ENCODE peak calls at places on chromosomes 6 and 20, in six cellular contexts. N, A, M, U, V and J are unnamed samples.

GRCh38 chr6:151689499-151690201 is 117.8 kb upstream of the ESR1 start:
- DNase-seq in N (no peak), A (no peak), M (no peak), U (no peak), V (no peak), J (no peak)

GRCh38 chr6:90369024-90369519 is 72.4 kb upstream of the BACH2 start:
- DNase-seq in N (no peak), A (peak), M (no peak), U (peak), V (peak), J (peak)

GRCh38 chr20:9220874-9221547 is 152.1 kb downstream of the PLCB4 start:
- DNase-seq in N (no peak), A (no peak), M (no peak), U (peak), V (no peak), J (no peak)

GRCh38 chr20:40511478-40511877 is 177.6 kb downstream of the MAFB start:
- DNase-seq in N (no peak), A (no peak), M (no peak), U (peak), V (peak), J (no peak)

GRCh38 chr6:46452312-46452917 is 38.8 kb downstream of the RCAN2 start:
- DNase-seq in N (no peak), A (no peak), M (no peak), U (no peak), V (peak), J (no peak)

GRCh38 chr6:108948252-108948651 is 100.0 kb downstream of the ARMC2 start:
- DNase-seq in N (no peak), A (no peak), M (no peak), U (no peak), V (no peak), J (no peak)

GRCh38 chr6:118744261-118744941 is 93.0 kb upstream of the CEP85L start:
- DNase-seq in N (no peak), A (no peak), M (no peak), U (peak), V (no peak), J (no peak)

GRCh38 chr6:39952170-39952569 is 17.9 kb upstream of the MOCS1 start:
- DNase-seq in N (no peak), A (no peak), M (no peak), U (no peak), V (peak), J (no peak)

GRCh38 chr6:150025201-150025917 is at the start of gene RAET1L:
- DNase-seq in N (no peak), A (no peak), M (no peak), U (peak), V (peak), J (no peak)

GRCh38 chr6:148223424-148223842 is 119.2 kb upstream of the SASH1 start:
- DNase-seq in N (no peak), A (no peak), M (no peak), U (peak), V (no peak), J (no peak)

GRCh38 chr6:2733324-2733723 is 17.4 kb downstream of the MYLK4 start:
- DNase-seq in N (peak), A (no peak), M (no peak), U (no peak), V (peak), J (peak)

GRCh38 chr6:21026576-21027273 is 492.5 kb downstream of the CDKAL1 start:
- DNase-seq in N (no peak), A (no peak), M (no peak), U (peak), V (no peak), J (no peak)

GRCh38 chr6:30515967-30516753 is 26.9 kb downstream of the HLA-E start:
- DNase-seq in N (peak), A (peak), M (peak), U (peak), V (peak), J (peak)

GRCh38 chr6:170174124-170174770 is 116.6 kb downstream of the DLL1 start:
- DNase-seq in N (no peak), A (no peak), M (no peak), U (no peak), V (peak), J (no peak)

GRCh38 chr20:57654363-57654997 is 34.3 kb upstream of the ZBP1 start:
- DNase-seq in N (no peak), A (peak), M (peak), U (peak), V (peak), J (peak)

GRCh38 chr20:50127587-50128519 is 14.9 kb upstream of the UBE2V1 start:
- DNase-seq in N (no peak), A (no peak), M (no peak), U (no peak), V (no peak), J (no peak)

DNA sequence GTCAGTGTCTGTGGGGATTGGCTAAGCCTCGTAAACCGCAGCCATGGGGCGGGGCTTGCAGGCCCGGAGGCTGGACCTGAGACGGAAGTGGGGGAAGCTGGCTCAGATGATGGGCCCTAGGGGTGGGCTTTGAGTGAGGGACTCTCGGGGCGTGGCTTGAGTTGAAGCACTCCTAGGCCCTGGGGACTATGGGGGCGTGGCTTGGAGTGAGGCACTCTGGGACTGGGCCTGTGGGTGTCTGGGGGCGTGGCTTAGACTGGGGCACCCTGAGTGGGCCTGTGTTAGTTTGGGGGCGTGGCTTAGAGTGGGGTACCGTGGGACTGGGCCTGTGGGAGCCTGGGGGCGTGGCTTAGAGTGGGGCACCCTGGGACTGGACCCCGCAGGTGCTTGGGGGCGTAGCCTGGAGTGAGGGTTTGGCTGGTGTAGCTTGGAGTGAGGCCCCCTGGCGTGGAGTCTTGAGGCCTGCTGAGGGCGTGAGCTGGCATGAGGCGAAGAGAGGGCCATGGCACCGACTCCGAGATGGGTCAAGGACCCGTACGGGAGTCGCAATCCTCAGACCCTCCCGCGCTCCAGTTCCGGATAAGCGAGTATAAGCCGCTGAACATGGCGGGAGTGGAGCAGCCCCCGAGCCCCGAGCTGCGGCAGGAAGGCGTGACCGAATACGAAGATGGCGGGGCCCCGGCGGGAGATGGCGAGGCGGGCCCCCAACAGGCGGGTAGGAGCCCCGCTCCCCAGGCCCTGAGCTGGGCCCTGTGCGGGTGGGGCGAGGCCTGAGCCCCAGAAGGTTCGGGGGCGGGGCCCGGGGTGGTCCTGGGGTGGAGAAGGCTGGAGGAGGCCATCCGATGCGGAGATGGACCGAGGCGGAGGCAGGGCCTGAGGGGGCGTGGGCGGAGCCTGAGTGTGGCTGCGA is 6.8 kb downstream of the L3MBTL1 start:
- DNase-seq in N (peak), A (peak), M (peak), U (peak), V (peak), J (peak)
- TF ChIP-seq CTCF in N (no peak), A (peak), M (peak), U (no peak), V (no peak), J (peak)

DNA sequence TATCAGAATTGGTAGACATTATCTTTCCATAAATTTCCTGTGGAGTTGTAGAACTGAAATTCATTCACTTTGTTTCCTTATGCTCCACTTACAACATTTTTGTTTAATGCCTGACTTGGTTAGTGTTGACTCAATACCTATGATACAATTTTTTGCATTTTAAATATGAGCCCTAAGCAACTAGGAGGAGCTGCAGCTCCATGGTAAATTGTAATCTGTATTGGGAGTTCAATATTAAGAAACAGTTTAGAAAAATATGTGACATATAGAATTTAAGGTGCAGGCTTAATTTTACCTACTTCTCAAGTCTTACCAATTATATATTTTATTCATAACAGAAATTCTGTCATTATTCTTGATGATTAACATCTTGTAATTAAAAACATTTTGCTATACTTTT is 868.3 kb downstream of the EYS start:
- DNase-seq in N (no peak), A (no peak), M (no peak), U (no peak), V (no peak), J (no peak)
- TF ChIP-seq CTCF in N (no peak), A (no peak), M (no peak), U (no peak), V (no peak), J (no peak)

GRCh38 chr6:41371992-41372525 is 36.7 kb downstream of the NCR2 start:
- DNase-seq in N (no peak), A (no peak), M (no peak), U (peak), V (no peak), J (no peak)

GRCh38 chr6:41373919-41374617 is 38.7 kb downstream of the NCR2 start:
- DNase-seq in N (no peak), A (no peak), M (no peak), U (peak), V (no peak), J (no peak)

GRCh38 chr6:41373367-41373918 is 38.0 kb downstream of the NCR2 start:
- DNase-seq in N (no peak), A (no peak), M (no peak), U (peak), V (no peak), J (no peak)

GRCh38 chr6:41371461-41371991 is 36.1 kb downstream of the NCR2 start:
- DNase-seq in N (no peak), A (no peak), M (peak), U (peak), V (no peak), J (no peak)

DNA sequence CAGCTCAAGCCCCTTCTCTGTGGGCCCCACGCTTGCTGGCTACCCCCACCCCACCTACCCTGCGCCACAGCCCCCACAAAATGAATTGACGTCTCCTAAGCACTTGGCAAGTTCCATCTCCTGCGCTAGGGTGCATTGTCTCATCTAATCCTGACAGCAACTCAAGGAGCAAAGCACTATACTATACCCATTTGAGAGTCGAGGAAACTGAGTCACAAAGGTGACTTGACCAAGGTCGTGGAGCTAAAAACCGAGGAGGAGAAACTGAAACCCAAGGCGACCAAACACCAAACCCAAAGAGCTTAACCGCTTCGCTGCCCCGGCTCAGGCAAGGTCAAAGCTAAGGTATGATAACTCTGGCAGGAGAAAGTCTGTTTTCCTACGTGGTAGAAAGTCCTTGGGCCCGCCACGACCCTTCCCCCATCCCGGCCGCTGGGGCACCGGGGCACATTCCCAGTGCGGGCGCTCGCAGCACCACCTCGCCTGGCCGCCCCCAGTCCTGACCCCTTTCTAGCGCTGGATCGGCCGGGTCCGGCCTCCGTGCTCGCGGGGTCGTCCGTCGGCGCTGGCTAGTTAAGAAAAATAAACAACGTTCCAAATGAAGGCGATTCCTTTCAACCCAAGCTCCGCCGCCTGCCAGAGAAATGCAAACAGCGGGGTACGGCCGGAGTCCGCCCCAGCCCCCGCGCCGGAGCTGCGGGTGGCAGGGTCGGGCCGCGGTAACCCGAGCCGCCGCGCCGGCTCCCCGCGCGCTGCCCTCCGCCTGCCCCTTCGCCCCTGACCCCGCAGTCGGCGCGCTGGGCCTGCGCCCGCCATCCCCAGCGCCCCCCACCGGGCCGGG is 37.3 kb downstream of the NCR2 start:
- DNase-seq in N (no peak), A (no peak), M (no peak), U (peak), V (no peak), J (peak)
- TF ChIP-seq CTCF in N (no peak), A (no peak), M (no peak), U (no peak), V (no peak), J (no peak)

GRCh38 chr6:157644043-157644810 is 178.8 kb upstream of the SNX9 start:
- DNase-seq in N (no peak), A (no peak), M (no peak), U (no peak), V (no peak), J (no peak)
- TF ChIP-seq CTCF in N (no peak), A (no peak), M (no peak), U (peak), V (no peak), J (no peak)

GRCh38 chr20:47952165-47952564 is 166.9 kb upstream of the SULF2 start:
- DNase-seq in N (no peak), A (no peak), M (no peak), U (no peak), V (no peak), J (no peak)

GRCh38 chr20:47951521-47951951 is 166.3 kb upstream of the SULF2 start:
- DNase-seq in N (no peak), A (no peak), M (no peak), U (no peak), V (no peak), J (no peak)

GRCh38 chr20:47950557-47951283 is 165.4 kb upstream of the SULF2 start:
- DNase-seq in N (no peak), A (no peak), M (no peak), U (no peak), V (no peak), J (no peak)

GRCh38 chr20:47950103-47950502 is 164.8 kb upstream of the SULF2 start:
- DNase-seq in N (no peak), A (no peak), M (no peak), U (no peak), V (no peak), J (no peak)

DNA sequence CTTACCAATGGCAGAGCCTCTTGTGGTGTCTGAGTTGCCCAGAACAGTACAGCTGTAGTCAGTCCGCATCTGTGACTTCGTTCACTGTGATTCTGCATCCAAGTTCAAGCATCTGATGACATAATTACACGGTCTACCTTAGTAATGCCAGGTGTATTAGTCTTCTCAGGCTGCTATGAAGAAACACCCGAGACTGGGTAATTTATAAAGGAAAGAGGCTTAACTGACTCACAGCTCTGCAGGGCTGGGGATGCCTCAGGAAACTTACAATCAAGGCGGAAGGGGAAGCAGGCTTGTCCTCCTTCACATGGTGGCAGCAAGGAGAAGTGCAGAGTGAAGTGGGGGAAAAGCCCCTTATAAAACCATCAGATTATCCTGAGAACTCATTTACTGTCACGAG is 163.9 kb upstream of the SULF2 start:
- DNase-seq in N (no peak), A (no peak), M (no peak), U (no peak), V (no peak), J (no peak)
- TF ChIP-seq CTCF in N (no peak), A (no peak), M (no peak), U (no peak), V (no peak), J (no peak)

DNA sequence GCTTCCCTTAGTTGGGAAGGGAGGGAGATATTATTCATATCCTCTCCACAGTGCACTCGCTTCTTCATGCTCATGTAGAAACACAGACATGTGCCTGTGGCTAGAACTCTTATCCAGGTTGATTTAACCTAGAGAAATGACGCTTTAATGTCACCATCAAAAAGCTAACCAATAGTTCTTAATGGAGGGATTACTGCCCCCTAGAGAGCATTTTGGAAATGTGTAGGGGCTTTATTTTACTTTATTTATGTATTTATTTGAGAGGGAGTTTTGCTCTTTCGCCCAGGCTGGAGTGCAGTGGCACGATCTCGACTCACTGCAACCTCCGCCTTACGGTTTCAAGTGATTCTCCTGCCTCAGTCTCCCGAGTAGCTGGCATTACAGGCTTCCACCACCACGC is 229.6 kb downstream of the SOD2 start:
- DNase-seq in N (no peak), A (peak), M (no peak), U (no peak), V (no peak), J (no peak)
- TF ChIP-seq CTCF in N (no peak), A (no peak), M (no peak), U (no peak), V (peak), J (no peak)

GRCh38 chr20:24604966-24605365 is 135.5 kb downstream of the SYNDIG1 start:
- DNase-seq in N (no peak), A (no peak), M (no peak), U (no peak), V (no peak), J (no peak)

GRCh38 chr20:24598346-24598745 is 128.9 kb downstream of the SYNDIG1 start:
- DNase-seq in N (no peak), A (no peak), M (no peak), U (no peak), V (no peak), J (no peak)

GRCh38 chr20:24605937-24606455 is 136.6 kb downstream of the SYNDIG1 start:
- DNase-seq in N (no peak), A (no peak), M (no peak), U (no peak), V (no peak), J (no peak)

GRCh38 chr20:24603454-24603853 is 134.0 kb downstream of the SYNDIG1 start:
- DNase-seq in N (no peak), A (no peak), M (no peak), U (no peak), V (no peak), J (no peak)

GRCh38 chr20:24600012-24600411 is 130.6 kb downstream of the SYNDIG1 start:
- DNase-seq in N (no peak), A (no peak), M (no peak), U (no peak), V (no peak), J (no peak)
- TF ChIP-seq CTCF in N (no peak), A (no peak), M (no peak), U (no peak), V (no peak), J (no peak)

DNA sequence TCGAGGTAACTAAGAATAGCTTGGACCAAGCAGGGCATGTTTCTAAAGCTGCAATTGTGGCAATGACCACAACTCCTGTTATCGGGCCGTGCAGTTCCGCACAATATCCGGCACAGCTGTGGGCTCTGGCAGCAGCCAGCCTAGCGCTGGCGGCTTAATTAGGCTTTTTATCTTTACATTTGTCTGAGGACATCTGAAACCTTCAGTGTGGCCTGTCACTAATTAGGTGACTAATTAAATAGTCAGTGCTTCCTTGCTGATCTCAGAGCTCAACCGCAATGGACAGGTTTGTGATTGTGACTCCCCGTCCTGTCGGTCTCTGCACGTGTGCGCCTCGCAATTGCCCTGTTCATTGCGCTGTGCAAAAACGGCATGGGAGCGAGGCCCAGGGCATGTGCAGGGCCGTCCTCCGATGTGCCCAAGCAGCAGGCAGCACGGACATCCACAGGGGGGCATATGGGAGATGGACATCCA is 134.8 kb upstream of the INSM1 start:
- DNase-seq in N (no peak), A (peak), M (no peak), U (no peak), V (no peak), J (no peak)
- TF ChIP-seq CTCF in N (no peak), A (no peak), M (no peak), U (no peak), V (no peak), J (no peak)

GRCh38 chr6:52495859-52496396 is 75.8 kb downstream of the EFHC1 start:
- DNase-seq in N (no peak), A (no peak), M (no peak), U (no peak), V (no peak), J (no peak)
- TF ChIP-seq CTCF in N (no peak), A (no peak), M (no peak), U (no peak), V (no peak), J (no peak)